ENCODE peak calls at places on chromosome 1, in four cellular contexts. A is HCT116, K is K562, U is HepG2. W is an unnamed sample.

GRCh38 chr1:109395602-109396512 is 1.9 kb downstream of the SORT1 start:
- DNase-seq in U (no peak), A (no peak), K (no peak), W (no peak)

GRCh38 chr1:156773607-156774006 is 6.3 kb downstream of the PRCC start:
- DNase-seq in K (no peak), A (no peak), U (no peak), W (no peak)

GRCh38 chr1:8284167-8284566 is 33.7 kb upstream of the SLC45A1 start:
- DNase-seq in A (no peak), U (no peak), K (no peak), W (no peak)

GRCh38 chr1:222046684-222047083 is 304.8 kb upstream of the DUSP10 start:
- DNase-seq in K (no peak), U (no peak), A (no peak), W (no peak)

GRCh38 chr1:27109103-27109822 is 45.7 kb downstream of the SLC9A1 start:
- DNase-seq in K (peak), A (peak), U (peak), W (no peak)

GRCh38 chr1:51607676-51608075 is 9.2 kb upstream of the OSBPL9 start:
- DNase-seq in K (no peak), A (no peak), U (no peak), W (no peak)

GRCh38 chr1:27993241-27993640 is 33.5 kb downstream of the XKR8 start:
- DNase-seq in U (no peak), K (no peak), A (no peak), W (no peak)

GRCh38 chr1:45314266-45314665 is 12.4 kb upstream of the HPDL start:
- DNase-seq in A (no peak), U (no peak), K (no peak), W (no peak)

GRCh38 chr1:156556354-156556753 is 16.0 kb downstream of the IQGAP3 start:
- DNase-seq in A (no peak), U (no peak), K (no peak), W (no peak)

GRCh38 chr1:62286778-62287224 is 32.4 kb downstream of the KANK4 start:
- DNase-seq in U (peak), K (no peak), A (no peak), W (peak)

GRCh38 chr1:30744060-30744756 is 13.4 kb downstream of the LAPTM5 start:
- DNase-seq in K (no peak), U (no peak), A (no peak), W (no peak)

GRCh38 chr1:172429324-172430127 is 9.0 kb downstream of the C1orf105 start:
- DNase-seq in K (peak), A (peak), U (peak), W (no peak)

GRCh38 chr1:53349968-53350852 is 22.3 kb upstream of the LRP8 start:
- DNase-seq in A (no peak), K (no peak), U (no peak), W (no peak)

DNA sequence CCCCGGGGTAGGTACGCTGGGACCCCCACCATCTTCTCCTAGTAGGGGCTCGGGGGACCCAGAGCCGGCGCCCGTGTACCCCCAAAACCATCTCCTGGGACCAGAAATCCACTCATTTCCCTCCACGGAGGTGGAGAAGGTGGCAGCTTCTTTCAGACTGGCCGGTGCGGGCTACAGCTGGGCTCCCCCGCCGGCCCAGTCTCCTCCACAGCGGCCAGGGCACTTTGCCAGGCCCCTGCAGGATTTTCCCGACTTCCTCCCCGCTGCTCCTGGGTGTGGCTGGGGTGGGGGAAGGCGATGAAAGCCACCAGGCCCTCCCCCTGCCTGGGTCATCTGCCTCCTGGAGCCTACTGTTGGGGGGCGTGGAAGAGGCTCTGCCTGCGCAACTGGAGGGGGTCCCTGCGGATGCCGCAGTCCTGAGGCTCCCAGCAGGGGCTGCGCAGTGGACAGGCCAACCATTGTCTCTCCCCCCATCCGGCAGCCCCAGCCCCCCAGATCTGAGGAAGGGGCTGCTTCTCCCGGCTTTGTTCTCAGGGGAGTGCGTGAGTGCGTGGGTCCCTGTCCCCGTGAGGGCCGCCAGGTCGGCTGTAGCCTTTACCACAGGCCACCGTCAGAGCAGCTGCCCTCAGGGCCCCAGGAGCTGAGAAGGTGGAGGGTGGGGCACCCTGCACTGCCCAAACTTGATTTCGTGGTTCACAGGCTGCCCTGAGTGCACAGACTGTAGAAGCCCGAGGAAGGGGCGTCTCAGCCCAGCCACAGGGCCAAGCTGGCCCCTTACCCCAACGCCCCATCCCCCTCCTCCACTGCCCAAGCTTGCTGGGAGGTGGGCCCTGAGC is 1.3 kb downstream of the AGRN start:
- DNase-seq in A (no peak), U (no peak), K (peak), W (no peak)
- TF ChIP-seq FOSL1 in A (no peak), U (no peak), K (no peak), W (no peak)

GRCh38 chr1:168926236-168926635 is 180.3 kb upstream of the ATP1B1 start:
- DNase-seq in U (no peak), A (no peak), K (no peak), W (no peak)
- TF ChIP-seq FOSL1 in U (no peak), A (no peak), K (no peak), W (no peak)

GRCh38 chr1:229769006-229769405 is 143.0 kb downstream of the URB2 start:
- DNase-seq in U (no peak), A (no peak), K (no peak), W (no peak)
- TF ChIP-seq FOSL1 in U (no peak), A (no peak), K (no peak), W (no peak)

GRCh38 chr1:196779093-196779492 is 4.5 kb downstream of the CFHR3 start:
- DNase-seq in K (no peak), U (no peak), A (no peak), W (no peak)
- TF ChIP-seq FOSL1 in K (no peak), U (no peak), A (no peak), W (no peak)

GRCh38 chr1:35058990-35059389 is 20.2 kb upstream of the ZMYM1 start:
- DNase-seq in A (no peak), U (no peak), K (no peak), W (no peak)

DNA sequence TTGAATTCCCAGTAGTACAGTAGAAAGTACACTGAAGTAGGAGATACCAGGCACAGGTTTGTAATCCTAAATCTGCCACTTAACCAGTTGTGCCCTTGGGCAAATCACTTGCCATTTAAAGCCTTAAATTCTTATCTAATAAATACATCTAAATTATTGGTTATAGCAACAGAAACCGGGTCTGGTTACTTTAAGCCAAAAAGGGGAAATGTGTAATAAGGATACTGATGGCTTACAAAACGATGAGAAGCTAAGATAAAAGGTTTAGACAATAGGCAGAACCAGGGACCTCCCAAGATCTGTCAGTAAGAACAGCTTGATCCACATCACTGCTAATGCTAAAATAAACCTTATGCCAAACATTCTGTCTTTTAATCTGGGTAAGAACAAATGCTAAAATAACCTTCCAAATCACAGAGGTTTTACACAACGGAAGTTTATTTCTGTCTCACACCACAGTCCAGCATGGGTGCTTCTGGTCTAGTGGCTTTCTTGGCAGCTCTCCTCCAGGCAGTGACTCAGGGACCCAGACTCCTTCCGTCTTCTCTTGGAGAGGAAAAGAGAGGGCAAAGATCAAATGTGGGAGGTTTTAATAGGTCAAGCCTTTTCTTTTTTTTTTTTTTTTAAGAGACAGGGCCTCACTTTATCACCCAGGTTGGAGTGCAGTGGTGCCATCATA is 16.5 kb upstream of the ZMYM1 start:
- DNase-seq in U (no peak), K (no peak), A (no peak), W (no peak)
- TF ChIP-seq FOSL1 in U (no peak), K (no peak), A (no peak), W (no peak)

GRCh38 chr1:15418811-15419515 is 9.3 kb downstream of the EFHD2 start:
- DNase-seq in U (no peak), A (no peak), K (no peak), W (no peak)

GRCh38 chr1:15424146-15424667 is 14.0 kb upstream of the CTRC start:
- DNase-seq in A (no peak), K (peak), U (no peak), W (no peak)

GRCh38 chr1:15423355-15424077 is 13.8 kb downstream of the EFHD2 start:
- DNase-seq in K (no peak), A (no peak), U (no peak), W (no peak)

GRCh38 chr1:15422871-15423270 is 13.2 kb downstream of the EFHD2 start:
- DNase-seq in U (no peak), K (no peak), A (no peak), W (no peak)

GRCh38 chr1:15420853-15421465 is 11.3 kb downstream of the EFHD2 start:
- DNase-seq in U (peak), K (no peak), A (no peak), W (no peak)
- TF ChIP-seq FOSL1 in U (no peak), K (no peak), A (no peak), W (no peak)